ENCODE peak calls at places on chromosomes 11 and 22, in seven cellular contexts. Z is CD4-positive, alpha-beta memory T cell; Q is heart right ventricle; B is fibroblast of mammary gland; W is GM23248; X is K562; E is mucosa of descending colon. N is an unnamed sample.

GRCh38 chr22:46827072-46827780 is 64.8 kb downstream of the TBC1D22A start:
- DNase-seq in Q (no peak), B (no peak), Z (no peak), E (peak; percentile 32), X (no peak), W (no peak), N (peak; percentile 93)

GRCh38 chr11:93467054-93467453 is 76.1 kb downstream of the SMCO4 start:
- DNase-seq in Z (no peak), E (no peak), X (no peak), B (no peak), W (no peak), Q (no peak), N (no peak)

GRCh38 chr11:93537022-93537421 is 6.2 kb downstream of the SMCO4 start:
- DNase-seq in B (no peak), Z (no peak), W (peak; percentile 11), X (no peak), E (no peak), Q (peak; percentile 67), N (peak; percentile 52)

GRCh38 chr11:35529971-35530495 is 4.6 kb upstream of the PAMR1 start:
- DNase-seq in Q (peak; percentile 30), B (peak; percentile 98), X (no peak), Z (no peak), W (peak; percentile 95), E (no peak), N (no peak)

GRCh38 chr11:46800177-46800576 is 45.9 kb downstream of the CKAP5 start:
- DNase-seq in W (peak; percentile 9), X (no peak), Z (no peak), B (peak; percentile 15), E (no peak), Q (no peak), N (no peak)

GRCh38 chr22:44112191-44112590 is 68.5 kb upstream of the PARVG start:
- DNase-seq in B (no peak), Q (no peak), W (no peak), X (no peak), E (no peak), Z (no peak), N (peak; percentile 47)

GRCh38 chr22:35203583-35203982 is 53.7 kb upstream of the HMGXB4 start:
- DNase-seq in X (no peak), B (no peak), Q (no peak), Z (no peak), E (no peak), W (no peak), N (no peak)

GRCh38 chr22:37334859-37335818 is 52.8 kb downstream of the CYTH4 start:
- DNase-seq in W (peak; percentile 40), Q (no peak), X (no peak), B (no peak), Z (no peak), E (no peak), N (peak; percentile 93)

GRCh38 chr11:17972987-17973386 is 39.9 kb downstream of the SERGEF start:
- DNase-seq in X (peak; percentile 51), W (peak; percentile 88), Q (peak; percentile 23), B (peak; percentile 95), E (no peak), Z (no peak), N (peak; percentile 64)

GRCh38 chr22:19090183-19090582 is 32.0 kb downstream of the DGCR2 start:
- DNase-seq in B (no peak), E (no peak), W (no peak), X (no peak), Q (no peak), Z (no peak), N (no peak)

GRCh38 chr11:99960536-99960935 is 726.6 kb upstream of the ARHGAP42 start:
- DNase-seq in Q (no peak), W (no peak), E (no peak), X (no peak), B (no peak), Z (no peak), N (no peak)

GRCh38 chr11:747176-748006 is at the start of gene TALDO1:
- DNase-seq in Q (peak; percentile 93), X (peak; percentile 93), W (peak; percentile 97), B (peak; percentile 69), Z (peak; percentile 63), E (peak; percentile 94), N (peak; percentile 99)

GRCh38 chr11:78567209-78567608 is 7.5 kb downstream of the NARS2 start:
- DNase-seq in E (no peak), Q (no peak), W (peak; percentile 71), B (peak; percentile 38), Z (no peak), X (no peak), N (no peak)

GRCh38 chr22:37741312-37741795 is 44.5 kb downstream of the TRIOBP start:
- DNase-seq in Z (no peak), X (no peak), E (peak; percentile 75), B (peak; percentile 99), Q (peak; percentile 76), W (peak; percentile 96), N (peak; percentile 76)

GRCh38 chr11:69131644-69132300 is 24.0 kb upstream of the SMIM38 start:
- DNase-seq in Z (no peak), Q (peak; percentile 58), W (peak; percentile 79), X (peak; percentile 59), E (no peak), B (peak; percentile 63), N (peak; percentile 91)

GRCh38 chr11:16393335-16393734 is 37.0 kb upstream of the SOX6 start:
- DNase-seq in X (no peak), Q (no peak), B (no peak), E (no peak), W (no peak), Z (no peak), N (no peak)

GRCh38 chr22:24093855-24094254 is 82.8 kb downstream of the CABIN1 start:
- DNase-seq in E (no peak), X (no peak), Q (no peak), W (no peak), B (no peak), Z (no peak), N (peak; percentile 60)

GRCh38 chr22:28440517-28441366 is 238.9 kb downstream of the TTC28 start:
- DNase-seq in B (peak; percentile 74), E (no peak), W (peak; percentile 67), Q (no peak), X (no peak), Z (no peak), N (no peak)

GRCh38 chr11:83568474-83568873 is 282.3 kb upstream of the CCDC90B start:
- DNase-seq in Z (no peak), W (peak; percentile 47), X (no peak), E (no peak), B (peak; percentile 37), Q (no peak), N (no peak)

GRCh38 chr11:72263363-72263762 is 19.4 kb upstream of the PHOX2A start:
- DNase-seq in B (peak; percentile 83), E (no peak), X (peak; percentile 39), W (peak; percentile 65), Q (no peak), Z (no peak), N (no peak)

GRCh38 chr22:35617137-35617755 is at the start of gene MB:
- DNase-seq in E (no peak), B (no peak), X (no peak), W (no peak), Q (peak; percentile 70), Z (no peak), N (no peak)

GRCh38 chr22:27576815-27577564 is 224.6 kb downstream of the MN1 start:
- DNase-seq in B (no peak), X (no peak), Z (no peak), E (no peak), Q (peak; percentile 40), W (no peak), N (no peak)

GRCh38 chr11:133955945-133956421 is 785 bp downstream of the IGSF9B start:
- DNase-seq in X (no peak), Z (no peak), W (no peak), B (no peak), Q (no peak), E (peak; percentile 41), N (peak; percentile 84)

GRCh38 chr22:17581056-17581455 is 17.8 kb downstream of the SLC25A18 start:
- DNase-seq in W (no peak), Q (no peak), B (no peak), E (peak; percentile 38), X (no peak), Z (no peak), N (peak; percentile 67)

GRCh38 chr11:26593686-26594085 is 21.6 kb upstream of the MUC15 start:
- DNase-seq in E (no peak), X (no peak), Z (no peak), Q (no peak), W (no peak), B (no peak), N (no peak)

GRCh38 chr22:43126506-43127165 is 16.1 kb downstream of the BIK start:
- DNase-seq in Q (no peak), B (peak; percentile 49), X (peak; percentile 30), E (peak; percentile 78), Z (no peak), W (peak; percentile 83), N (peak; percentile 79)

GRCh38 chr11:73760066-73760679 is 701 bp downstream of the RAB6A start:
- DNase-seq in W (peak; percentile 71), Q (peak; percentile 56), E (peak; percentile 75), X (peak; percentile 63), Z (no peak), B (peak; percentile 25), N (peak; percentile 67)

GRCh38 chr11:73759520-73760065 is 1.3 kb downstream of the RAB6A start:
- DNase-seq in B (peak; percentile 32), Q (no peak), W (peak; percentile 77), X (no peak), E (no peak), Z (no peak), N (peak; percentile 21)

GRCh38 chr11:73760680-73761402 is at the start of gene RAB6A:
- DNase-seq in X (peak; percentile 99), B (peak; percentile 99), W (peak; percentile 100), Q (peak; percentile 100), E (peak; percentile 100), Z (peak; percentile 100), N (peak; percentile 97)

GRCh38 chr11:73757598-73757997 is 3.3 kb downstream of the RAB6A start:
- DNase-seq in Z (no peak), Q (no peak), E (no peak), X (no peak), B (peak; percentile 18), W (no peak), N (no peak)

GRCh38 chr11:73758451-73758850 is 2.4 kb downstream of the RAB6A start:
- DNase-seq in Q (no peak), W (no peak), B (no peak), X (no peak), Z (no peak), E (no peak), N (no peak)
- H3K4me3 ChIP-seq in Q (peak overlapping the region; percentile 99), W (peak overlapping the region; percentile 99), B (no peak overlapping the region), X (no peak overlapping the region), Z (no peak overlapping the region), E (no peak overlapping the region), N (peak overlapping the region; percentile 3)

GRCh38 chr11:126968915-126969314 is 31.7 kb downstream of the KIRREL3 start:
- DNase-seq in Z (no peak), E (no peak), Q (no peak), B (no peak), X (peak; percentile 7), W (peak; percentile 52), N (peak; percentile 45)
- H3K4me3 ChIP-seq in Z (no peak overlapping the region), E (no peak overlapping the region), Q (no peak overlapping the region), B (no peak overlapping the region), X (no peak overlapping the region), W (no peak overlapping the region), N (no peak overlapping the region)

GRCh38 chr11:121929581-121929980 is 186.4 kb downstream of the BLID start:
- DNase-seq in W (peak; percentile 55), Q (peak; percentile 40), B (peak; percentile 28), X (no peak), E (no peak), Z (no peak), N (peak; percentile 19)
- H3K4me3 ChIP-seq in W (peak overlapping the region; percentile 59), Q (peak overlapping the region; percentile 40), B (peak overlapping the region; percentile 46), X (no peak overlapping the region), E (no peak overlapping the region), Z (no peak overlapping the region), N (peak overlapping the region; percentile 34)

GRCh38 chr11:65559951-65560537 is 1.9 kb upstream of the LTBP3 start:
- DNase-seq in Q (no peak), E (no peak), X (no peak), B (peak; percentile 70), W (peak; percentile 90), Z (no peak), N (no peak)
- H3K4me3 ChIP-seq in Q (no peak overlapping the region), E (no peak overlapping the region), X (no peak overlapping the region), B (no peak overlapping the region), W (no peak overlapping the region), Z (no peak overlapping the region), N (no peak overlapping the region)